ENCODE peak calls at places on chromosomes 4 and X, in seven cellular contexts. One of them, this sample, is unnamed.

GRCh38 chr4:26459756-26460530 is 30.3 kb downstream of the CCKAR start:
- DNase-seq in effector CD4-positive, alpha-beta T cell: no peak
- DNase-seq in SHP77 treated with DMSO at 0.1 percent for 48 hours: no peak
- DNase-seq in tibial artery: no peak
- DNase-seq in putamen: no peak
- DNase-seq in NCI-H1105: no peak
- DNase-seq in GM23338: no peak
- DNase-seq in this sample: no peak

GRCh38 chr4:185915271-185915670 is 103.3 kb upstream of the SORBS2 start:
- DNase-seq in effector CD4-positive, alpha-beta T cell: no peak
- DNase-seq in SHP77 treated with DMSO at 0.1 percent for 48 hours: no peak
- DNase-seq in tibial artery: no peak
- DNase-seq in putamen: no peak
- DNase-seq in NCI-H1105: no peak
- DNase-seq in GM23338: no peak
- DNase-seq in this sample: no peak

GRCh38 chr4:17066972-17067371 is 168.5 kb upstream of the LDB2 start:
- DNase-seq in effector CD4-positive, alpha-beta T cell: no peak
- DNase-seq in SHP77 treated with DMSO at 0.1 percent for 48 hours: no peak
- DNase-seq in tibial artery: peak; percentile 69
- DNase-seq in putamen: no peak
- DNase-seq in NCI-H1105: no peak
- DNase-seq in GM23338: no peak
- DNase-seq in this sample: no peak

GRCh38 chrX:1807301-1807731 is 192.5 kb downstream of the ASMT start:
- DNase-seq in effector CD4-positive, alpha-beta T cell: no peak
- DNase-seq in SHP77 treated with DMSO at 0.1 percent for 48 hours: no peak
- DNase-seq in tibial artery: no peak
- DNase-seq in putamen: no peak
- DNase-seq in NCI-H1105: no peak
- DNase-seq in GM23338: peak; percentile 77
- DNase-seq in this sample: peak; percentile 17

GRCh38 chr4:159271857-159272256 is 169.0 kb downstream of the RAPGEF2 start:
- DNase-seq in effector CD4-positive, alpha-beta T cell: no peak
- DNase-seq in SHP77 treated with DMSO at 0.1 percent for 48 hours: no peak
- DNase-seq in tibial artery: no peak
- DNase-seq in putamen: no peak
- DNase-seq in NCI-H1105: no peak
- DNase-seq in GM23338: no peak
- DNase-seq in this sample: no peak

GRCh38 chrX:125266153-125266660 is 53.5 kb upstream of the TEX13C start:
- DNase-seq in effector CD4-positive, alpha-beta T cell: no peak
- DNase-seq in SHP77 treated with DMSO at 0.1 percent for 48 hours: no peak
- DNase-seq in tibial artery: no peak
- DNase-seq in putamen: no peak
- DNase-seq in NCI-H1105: no peak
- DNase-seq in GM23338: peak; percentile 2
- DNase-seq in this sample: no peak

GRCh38 chrX:149630681-149631292 is 805 bp downstream of the TMEM185A start:
- DNase-seq in effector CD4-positive, alpha-beta T cell: no peak
- DNase-seq in SHP77 treated with DMSO at 0.1 percent for 48 hours: no peak
- DNase-seq in tibial artery: no peak
- DNase-seq in putamen: peak; percentile 1
- DNase-seq in NCI-H1105: no peak
- DNase-seq in GM23338: no peak
- DNase-seq in this sample: peak; percentile 42

GRCh38 chr4:13640149-13640671 is 12.7 kb upstream of the BOD1L1 start:
- DNase-seq in effector CD4-positive, alpha-beta T cell: no peak
- DNase-seq in SHP77 treated with DMSO at 0.1 percent for 48 hours: peak; percentile 12
- DNase-seq in tibial artery: peak; percentile 68
- DNase-seq in putamen: no peak
- DNase-seq in NCI-H1105: no peak
- DNase-seq in GM23338: peak; percentile 81
- DNase-seq in this sample: peak; percentile 23

GRCh38 chr4:24966076-24966475 is 53.2 kb upstream of the CCDC149 start:
- DNase-seq in effector CD4-positive, alpha-beta T cell: no peak
- DNase-seq in SHP77 treated with DMSO at 0.1 percent for 48 hours: no peak
- DNase-seq in tibial artery: no peak
- DNase-seq in putamen: no peak
- DNase-seq in NCI-H1105: no peak
- DNase-seq in GM23338: no peak
- DNase-seq in this sample: no peak

GRCh38 chr4:89299153-89299789 is 8.3 kb downstream of the GPRIN3 start:
- DNase-seq in effector CD4-positive, alpha-beta T cell: no peak
- DNase-seq in SHP77 treated with DMSO at 0.1 percent for 48 hours: no peak
- DNase-seq in tibial artery: no peak
- DNase-seq in putamen: peak; percentile 83
- DNase-seq in NCI-H1105: no peak
- DNase-seq in GM23338: no peak
- DNase-seq in this sample: no peak

GRCh38 chrX:38102240-38102639 is 95.9 kb downstream of the SYTL5 start:
- DNase-seq in effector CD4-positive, alpha-beta T cell: no peak
- DNase-seq in SHP77 treated with DMSO at 0.1 percent for 48 hours: no peak
- DNase-seq in tibial artery: no peak
- DNase-seq in putamen: no peak
- DNase-seq in NCI-H1105: no peak
- DNase-seq in GM23338: no peak
- DNase-seq in this sample: no peak

GRCh38 chr4:20367446-20367845 is 115.7 kb downstream of the SLIT2 start:
- DNase-seq in effector CD4-positive, alpha-beta T cell: no peak
- DNase-seq in SHP77 treated with DMSO at 0.1 percent for 48 hours: no peak
- DNase-seq in tibial artery: no peak
- DNase-seq in putamen: no peak
- DNase-seq in NCI-H1105: no peak
- DNase-seq in GM23338: no peak
- DNase-seq in this sample: no peak

GRCh38 chr4:37685211-37685725 is 908 bp downstream of the RELL1 start:
- DNase-seq in effector CD4-positive, alpha-beta T cell: peak; percentile 52
- DNase-seq in SHP77 treated with DMSO at 0.1 percent for 48 hours: no peak
- DNase-seq in tibial artery: no peak
- DNase-seq in putamen: peak; percentile 19
- DNase-seq in NCI-H1105: no peak
- DNase-seq in GM23338: peak; percentile 21
- DNase-seq in this sample: no peak

GRCh38 chr4:14218641-14219040 is 591.1 kb upstream of the BOD1L1 start:
- DNase-seq in effector CD4-positive, alpha-beta T cell: no peak
- DNase-seq in SHP77 treated with DMSO at 0.1 percent for 48 hours: no peak
- DNase-seq in tibial artery: no peak
- DNase-seq in putamen: peak; percentile 81
- DNase-seq in NCI-H1105: no peak
- DNase-seq in GM23338: no peak
- DNase-seq in this sample: no peak

GRCh38 chr4:87620086-87620485 is 11.8 kb downstream of the DSPP start:
- DNase-seq in effector CD4-positive, alpha-beta T cell: no peak
- DNase-seq in SHP77 treated with DMSO at 0.1 percent for 48 hours: no peak
- DNase-seq in tibial artery: no peak
- DNase-seq in putamen: no peak
- DNase-seq in NCI-H1105: no peak
- DNase-seq in GM23338: no peak
- DNase-seq in this sample: no peak

GRCh38 chrX:57930051-57930450 is 19.8 kb upstream of the ZXDA start:
- DNase-seq in effector CD4-positive, alpha-beta T cell: no peak
- DNase-seq in SHP77 treated with DMSO at 0.1 percent for 48 hours: no peak
- DNase-seq in tibial artery: no peak
- DNase-seq in putamen: no peak
- DNase-seq in NCI-H1105: no peak
- DNase-seq in GM23338: no peak
- DNase-seq in this sample: no peak

GRCh38 chr4:8438743-8439142 is 1.8 kb downstream of the ACOX3 start:
- DNase-seq in effector CD4-positive, alpha-beta T cell: no peak
- DNase-seq in SHP77 treated with DMSO at 0.1 percent for 48 hours: no peak
- DNase-seq in tibial artery: no peak
- DNase-seq in putamen: no peak
- DNase-seq in NCI-H1105: no peak
- DNase-seq in GM23338: no peak
- DNase-seq in this sample: no peak

GRCh38 chrX:34341258-34341657 is 209.1 kb upstream of the FAM47A start:
- DNase-seq in effector CD4-positive, alpha-beta T cell: no peak
- DNase-seq in SHP77 treated with DMSO at 0.1 percent for 48 hours: no peak
- DNase-seq in tibial artery: no peak
- DNase-seq in putamen: no peak
- DNase-seq in NCI-H1105: no peak
- DNase-seq in GM23338: peak; percentile 24
- DNase-seq in this sample: no peak

GRCh38 chrX:41923925-41924693 is 755 bp upstream of the CASK start:
- DNase-seq in effector CD4-positive, alpha-beta T cell: peak; percentile 16
- DNase-seq in SHP77 treated with DMSO at 0.1 percent for 48 hours: peak; percentile 6
- DNase-seq in tibial artery: peak; percentile 54
- DNase-seq in putamen: peak; percentile 35
- DNase-seq in NCI-H1105: peak; percentile 24
- DNase-seq in GM23338: no peak
- DNase-seq in this sample: peak; percentile 26

This sample was measured in HEK293T.